ENCODE peak calls at places on chromosomes 13 and 19, in four cellular contexts. H is heart right ventricle; Y is CD4-positive, alpha-beta T cell; D is PC-3. N is an unnamed sample.

GRCh38 chr19:17385878-17386611 is 8.0 kb downstream of the CCDC194 start:
- DNase-seq in H (peak), Y (peak), D (peak), N (peak)

GRCh38 chr19:35521124-35521743 is 6.9 kb downstream of the SBSN start:
- DNase-seq in H (no peak), Y (no peak), D (no peak), N (no peak)

GRCh38 chr19:8001995-8002849 is 3.2 kb downstream of the ELAVL1 start:
- DNase-seq in H (peak), Y (peak), D (peak), N (peak)

GRCh38 chr13:98570929-98571372 is 6.0 kb downstream of the STK24 start:
- DNase-seq in H (no peak), Y (no peak), D (peak), N (peak)

GRCh38 chr19:7705387-7706187 is 3.7 kb upstream of the FCER2 start:
- DNase-seq in H (peak), Y (peak), D (no peak), N (no peak)

GRCh38 chr13:114077938-114078335 is 54.5 kb downstream of the RASA3 start:
- DNase-seq in H (no peak), Y (no peak), D (no peak), N (peak)

GRCh38 chr19:58366576-58367430 is 4.3 kb upstream of the ZNF497 start:
- DNase-seq in H (no peak), Y (no peak), D (no peak), N (no peak)

GRCh38 chr13:29802621-29803020 is 47.8 kb downstream of the UBL3 start:
- DNase-seq in H (no peak), Y (no peak), D (no peak), N (no peak)

GRCh38 chr19:35828694-35829301 is 16.2 kb upstream of the PRODH2 start:
- DNase-seq in H (peak), Y (peak), D (peak), N (peak)

GRCh38 chr19:10001899-10002298 is 8.4 kb downstream of the COL5A3 start:
- DNase-seq in H (peak), Y (no peak), D (peak), N (no peak)

GRCh38 chr13:43522788-43523187 is 264.0 kb downstream of the ENOX1 start:
- DNase-seq in H (no peak), Y (no peak), D (no peak), N (peak)

GRCh38 chr13:32587014-32587773 is 942 bp downstream of the PDS5B start:
- DNase-seq in H (peak), Y (peak), D (peak), N (peak)

GRCh38 chr13:32586022-32586900 is at the start of gene PDS5B:
- DNase-seq in H (peak), Y (peak), D (peak), N (peak)

GRCh38 chr13:32585625-32586021 is 629 bp upstream of the PDS5B start:
- DNase-seq in H (no peak), Y (no peak), D (peak), N (peak)

GRCh38 chr13:32592082-32592481 is 5.8 kb downstream of the PDS5B start:
- DNase-seq in H (no peak), Y (no peak), D (no peak), N (no peak)

GRCh38 chr13:32587774-32588165 is 1.5 kb downstream of the PDS5B start:
- DNase-seq in H (no peak), Y (no peak), D (peak), N (peak)
- H3K27ac ChIP-seq in H (peak), Y (peak), D (peak), N (peak)

GRCh38 chr19:6015841-6016545 is 38.1 kb upstream of the RANBP3 start:
- DNase-seq in H (no peak), Y (no peak), D (no peak), N (no peak)

GRCh38 chr19:6020972-6021805 is 43.2 kb upstream of the RANBP3 start:
- DNase-seq in H (no peak), Y (no peak), D (peak), N (no peak)

GRCh38 chr19:6020166-6020967 is 42.4 kb upstream of the RANBP3 start:
- DNase-seq in H (no peak), Y (no peak), D (peak), N (no peak)

GRCh38 chr19:6017576-6017975 is 39.6 kb upstream of the RANBP3 start:
- DNase-seq in H (no peak), Y (no peak), D (no peak), N (no peak)

DNA sequence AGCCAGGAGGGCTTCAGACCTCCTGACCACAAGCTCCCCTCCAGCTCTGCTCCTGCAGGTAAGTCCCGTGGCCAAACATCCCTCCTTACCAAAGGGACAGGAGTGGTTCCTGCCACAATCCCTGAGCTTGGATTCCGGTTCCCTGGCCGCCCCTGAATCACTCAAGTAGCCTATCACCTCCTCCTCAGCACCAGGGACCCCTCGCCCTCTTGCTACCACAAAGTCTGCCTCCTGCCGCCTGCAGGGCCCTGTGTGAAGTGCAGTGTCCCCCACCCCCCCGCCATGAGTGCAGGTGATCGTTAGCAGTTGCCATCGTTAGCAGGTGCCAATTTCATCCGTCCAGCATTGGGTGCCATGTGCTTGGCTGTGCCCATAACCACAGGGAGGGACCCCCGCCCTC is 40.8 kb upstream of the RANBP3 start:
- DNase-seq in H (no peak), Y (no peak), D (no peak), N (no peak)
- TF ChIP-seq CTCF in H (no peak), Y (no peak), D (no peak), N (peak)

GRCh38 chr13:32253911-32254399 is 61.2 kb downstream of the ZAR1L start:
- DNase-seq in H (peak), Y (no peak), D (no peak), N (no peak)
- H3K27ac ChIP-seq in H (peak), Y (no peak), D (no peak), N (no peak)

GRCh38 chr19:11535792-11536595 is 2.7 kb upstream of the CNN1 start:
- DNase-seq in H (peak), Y (peak), D (peak), N (peak)

GRCh38 chr19:11534538-11534937 is 4.1 kb upstream of the CNN1 start:
- DNase-seq in H (no peak), Y (no peak), D (no peak), N (no peak)

GRCh38 chr19:11528551-11529341 is at the start of gene ECSIT:
- DNase-seq in H (peak), Y (peak), D (peak), N (peak)

GRCh38 chr19:11530432-11530831 is 1.5 kb upstream of the ECSIT start:
- DNase-seq in H (peak), Y (no peak), D (peak), N (peak)
- TF ChIP-seq CTCF in H (peak), Y (no peak), D (peak), N (peak)

DNA sequence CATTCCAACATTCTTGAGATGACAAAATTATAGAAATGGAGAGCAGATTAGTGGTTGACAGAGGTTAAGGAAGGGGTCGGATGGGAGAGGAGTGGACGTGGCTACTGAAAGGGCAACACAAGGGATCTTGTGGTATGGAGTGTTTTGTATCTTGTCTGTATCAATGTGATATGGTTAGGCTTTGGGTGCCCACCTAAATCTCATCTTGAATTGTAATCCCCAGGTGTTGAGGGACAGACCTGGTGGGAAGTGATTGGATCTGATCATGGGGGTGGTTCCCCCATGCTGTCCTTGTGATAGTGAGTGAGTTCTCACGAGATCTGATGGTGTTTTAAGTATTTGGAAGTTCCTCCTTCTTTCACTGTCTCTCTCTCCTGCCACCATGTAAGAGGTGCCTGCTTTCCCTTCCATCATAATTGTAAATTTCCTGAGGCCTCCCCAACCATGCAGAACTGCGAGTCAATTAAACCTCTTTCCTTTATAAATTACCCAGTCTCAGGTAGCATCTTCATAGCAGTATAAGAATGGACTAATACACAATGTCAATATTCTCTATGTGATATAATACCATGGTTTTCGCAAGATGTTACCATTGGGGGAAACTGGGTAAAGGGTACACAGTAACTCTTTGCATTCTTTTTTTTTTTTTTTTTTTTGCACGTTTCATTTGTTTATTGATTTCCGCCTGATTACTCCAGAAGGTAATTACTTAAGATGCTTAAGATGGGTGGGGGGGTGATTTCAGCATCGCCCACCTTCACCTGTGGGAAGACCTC is 4.9 kb upstream of the IFNL4 start:
- DNase-seq in H (no peak), Y (no peak), D (no peak), N (no peak)
- H3K27ac ChIP-seq in H (no peak), Y (no peak), D (no peak), N (no peak)

N was measured in brain microvascular endothelial cell.